ENCODE peak calls at places on chromosomes 2 and 18, in six cellular contexts. One of them, this sample, is unnamed.

GRCh38 chr2:47905454-47906260 is 641 bp downstream of the FBXO11 start:
- DNase-seq in fibroblast of mammary gland: peak
- DNase-seq in heart left ventricle: peak
- DNase-seq in GM23338: no peak
- DNase-seq in mesothelial cell of epicardium: peak
- DNase-seq in OCI-LY7: peak
- DNase-seq in this sample: peak

GRCh38 chr18:25935356-25935755 is 155.1 kb downstream of the SS18 start:
- DNase-seq in heart left ventricle: no peak
- DNase-seq in OCI-LY7: no peak
- DNase-seq in GM23338: no peak
- DNase-seq in fibroblast of mammary gland: no peak
- DNase-seq in mesothelial cell of epicardium: no peak
- DNase-seq in this sample: no peak

GRCh38 chr2:112958428-112959108 is 19.2 kb upstream of the IL36G start:
- DNase-seq in heart left ventricle: no peak
- DNase-seq in fibroblast of mammary gland: peak
- DNase-seq in mesothelial cell of epicardium: no peak
- DNase-seq in OCI-LY7: peak
- DNase-seq in GM23338: peak
- DNase-seq in this sample: peak

GRCh38 chr2:130808482-130809268 is 28.0 kb upstream of the ARHGEF4 start:
- DNase-seq in heart left ventricle: no peak
- DNase-seq in mesothelial cell of epicardium: no peak
- DNase-seq in OCI-LY7: no peak
- DNase-seq in fibroblast of mammary gland: peak
- DNase-seq in GM23338: no peak
- DNase-seq in this sample: no peak

GRCh38 chr2:111199840-111200239 is 79.1 kb downstream of the BCL2L11 start:
- DNase-seq in heart left ventricle: no peak
- DNase-seq in OCI-LY7: no peak
- DNase-seq in fibroblast of mammary gland: no peak
- DNase-seq in mesothelial cell of epicardium: no peak
- DNase-seq in GM23338: no peak
- DNase-seq in this sample: no peak

GRCh38 chr2:8993902-8994278 is 9.6 kb downstream of the MBOAT2 start:
- DNase-seq in GM23338: no peak
- DNase-seq in fibroblast of mammary gland: peak
- DNase-seq in heart left ventricle: no peak
- DNase-seq in mesothelial cell of epicardium: no peak
- DNase-seq in OCI-LY7: no peak
- DNase-seq in this sample: no peak

GRCh38 chr2:238600506-238601432 is 174.0 kb downstream of the ASB1 start:
- DNase-seq in GM23338: no peak
- DNase-seq in mesothelial cell of epicardium: no peak
- DNase-seq in OCI-LY7: no peak
- DNase-seq in fibroblast of mammary gland: no peak
- DNase-seq in heart left ventricle: no peak
- DNase-seq in this sample: no peak

GRCh38 chr2:168518555-168519066 is 62.5 kb downstream of the CERS6 start:
- DNase-seq in mesothelial cell of epicardium: no peak
- DNase-seq in fibroblast of mammary gland: peak
- DNase-seq in OCI-LY7: no peak
- DNase-seq in heart left ventricle: no peak
- DNase-seq in GM23338: peak
- DNase-seq in this sample: no peak

GRCh38 chr18:25798026-25798537 is 292.3 kb downstream of the SS18 start:
- DNase-seq in GM23338: no peak
- DNase-seq in OCI-LY7: no peak
- DNase-seq in mesothelial cell of epicardium: no peak
- DNase-seq in fibroblast of mammary gland: no peak
- DNase-seq in heart left ventricle: no peak
- DNase-seq in this sample: no peak

GRCh38 chr2:226137201-226137811 is 662.3 kb downstream of the IRS1 start:
- DNase-seq in GM23338: no peak
- DNase-seq in heart left ventricle: no peak
- DNase-seq in fibroblast of mammary gland: peak
- DNase-seq in mesothelial cell of epicardium: no peak
- DNase-seq in OCI-LY7: no peak
- DNase-seq in this sample: no peak

GRCh38 chr2:3222636-3223035 is 155.0 kb downstream of the EIPR1 start:
- DNase-seq in GM23338: no peak
- DNase-seq in mesothelial cell of epicardium: no peak
- DNase-seq in heart left ventricle: no peak
- DNase-seq in fibroblast of mammary gland: no peak
- DNase-seq in OCI-LY7: no peak
- DNase-seq in this sample: peak

GRCh38 chr2:125280276-125280675 is 1255.2 kb downstream of the CNTNAP5 start:
- DNase-seq in mesothelial cell of epicardium: no peak
- DNase-seq in fibroblast of mammary gland: no peak
- DNase-seq in heart left ventricle: no peak
- DNase-seq in OCI-LY7: no peak
- DNase-seq in GM23338: no peak
- DNase-seq in this sample: no peak

GRCh38 chr2:72367530-72368225 is 220.0 kb upstream of the CYP26B1 start:
- DNase-seq in heart left ventricle: peak
- DNase-seq in mesothelial cell of epicardium: no peak
- DNase-seq in OCI-LY7: no peak
- DNase-seq in fibroblast of mammary gland: peak
- DNase-seq in GM23338: peak
- DNase-seq in this sample: no peak
- TF ChIP-seq CTCF in heart left ventricle: peak
- TF ChIP-seq CTCF in mesothelial cell of epicardium: no peak
- TF ChIP-seq CTCF in OCI-LY7: no peak
- TF ChIP-seq CTCF in fibroblast of mammary gland: peak
- TF ChIP-seq CTCF in GM23338: peak
- TF ChIP-seq CTCF in this sample: no peak

GRCh38 chr2:233476083-233476410 is 90.5 kb downstream of the USP40 start:
- DNase-seq in fibroblast of mammary gland: no peak
- DNase-seq in OCI-LY7: no peak
- DNase-seq in mesothelial cell of epicardium: no peak
- DNase-seq in heart left ventricle: no peak
- DNase-seq in GM23338: no peak
- DNase-seq in this sample: no peak

GRCh38 chr2:233479616-233480489 is 86.7 kb downstream of the USP40 start:
- DNase-seq in fibroblast of mammary gland: no peak
- DNase-seq in GM23338: no peak
- DNase-seq in OCI-LY7: peak
- DNase-seq in mesothelial cell of epicardium: no peak
- DNase-seq in heart left ventricle: no peak
- DNase-seq in this sample: no peak

GRCh38 chr2:233473878-233474277 is 92.7 kb downstream of the USP40 start:
- DNase-seq in OCI-LY7: no peak
- DNase-seq in heart left ventricle: no peak
- DNase-seq in mesothelial cell of epicardium: no peak
- DNase-seq in fibroblast of mammary gland: no peak
- DNase-seq in GM23338: no peak
- DNase-seq in this sample: no peak

GRCh38 chr2:233477548-233478433 is 88.8 kb downstream of the USP40 start:
- DNase-seq in heart left ventricle: no peak
- DNase-seq in mesothelial cell of epicardium: no peak
- DNase-seq in fibroblast of mammary gland: no peak
- DNase-seq in OCI-LY7: no peak
- DNase-seq in GM23338: no peak
- DNase-seq in this sample: no peak

GRCh38 chr2:233476651-233477547 is 89.7 kb downstream of the USP40 start:
- DNase-seq in heart left ventricle: no peak
- DNase-seq in OCI-LY7: no peak
- DNase-seq in fibroblast of mammary gland: no peak
- DNase-seq in GM23338: no peak
- DNase-seq in mesothelial cell of epicardium: no peak
- DNase-seq in this sample: no peak
- TF ChIP-seq CTCF in heart left ventricle: no peak
- TF ChIP-seq CTCF in OCI-LY7: no peak
- TF ChIP-seq CTCF in fibroblast of mammary gland: no peak
- TF ChIP-seq CTCF in GM23338: no peak
- TF ChIP-seq CTCF in mesothelial cell of epicardium: no peak
- TF ChIP-seq CTCF in this sample: no peak

DNA sequence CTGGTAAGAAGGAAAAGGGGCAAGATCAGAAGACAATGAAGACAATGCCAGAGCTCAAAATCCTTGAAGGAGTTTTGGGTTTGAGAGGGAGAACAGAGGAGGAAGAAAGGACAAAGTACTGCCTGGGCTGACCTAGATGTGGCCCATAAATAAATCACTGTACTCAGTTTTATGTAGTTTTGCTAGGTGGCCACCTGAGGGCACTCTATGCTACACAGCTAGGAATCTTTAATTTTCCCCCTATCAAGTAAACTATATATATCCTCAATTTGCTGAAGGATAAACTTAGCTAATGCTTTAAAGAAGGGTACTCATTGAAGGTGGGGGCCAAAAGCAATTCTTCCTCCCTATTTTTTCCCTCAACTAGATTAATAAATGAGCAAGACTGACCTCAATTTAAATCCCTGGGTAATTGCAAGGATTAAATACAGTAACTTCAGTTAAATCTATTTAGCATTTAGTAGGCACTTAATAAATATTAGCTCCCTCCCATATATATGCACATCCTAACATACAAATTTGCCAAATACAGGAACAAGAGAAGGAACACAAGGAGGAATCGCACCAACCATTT is 540.3 kb downstream of the NRXN1 start:
- DNase-seq in mesothelial cell of epicardium: no peak
- DNase-seq in GM23338: peak
- DNase-seq in fibroblast of mammary gland: peak
- DNase-seq in heart left ventricle: no peak
- DNase-seq in OCI-LY7: peak
- DNase-seq in this sample: peak
- TF ChIP-seq CTCF in mesothelial cell of epicardium: peak
- TF ChIP-seq CTCF in GM23338: peak
- TF ChIP-seq CTCF in fibroblast of mammary gland: peak
- TF ChIP-seq CTCF in heart left ventricle: peak
- TF ChIP-seq CTCF in OCI-LY7: peak
- TF ChIP-seq CTCF in this sample: peak

GRCh38 chr2:28419705-28420270 is 27.1 kb downstream of the FOSL2 start:
- DNase-seq in fibroblast of mammary gland: no peak
- DNase-seq in GM23338: no peak
- DNase-seq in heart left ventricle: no peak
- DNase-seq in OCI-LY7: no peak
- DNase-seq in mesothelial cell of epicardium: no peak
- DNase-seq in this sample: no peak
- TF ChIP-seq CTCF in fibroblast of mammary gland: no peak
- TF ChIP-seq CTCF in GM23338: no peak
- TF ChIP-seq CTCF in heart left ventricle: no peak
- TF ChIP-seq CTCF in OCI-LY7: no peak
- TF ChIP-seq CTCF in mesothelial cell of epicardium: no peak
- TF ChIP-seq CTCF in this sample: no peak

This sample was measured in GM10248.